ENCODE peak calls at places on chromosomes 11 and 22, in four cellular contexts. One of them, this sample, is unnamed.
A peak's percentile ranks its signal among the peaks of the same experiment; 100 is the strongest.

GRCh38 chr11:46947399-46948077 is 11.0 kb downstream of the CSTPP1 start:
- DNase-seq in WTC11: no peak
- DNase-seq in K562: no peak
- DNase-seq in HepG2: no peak
- DNase-seq in this sample: no peak

GRCh38 chr11:62443390-62444201 is 24.8 kb downstream of the SCGB1A1 start:
- DNase-seq in WTC11: no peak
- DNase-seq in K562: no peak
- DNase-seq in HepG2: no peak
- DNase-seq in this sample: no peak

GRCh38 chr11:808427-809286 is 1.1 kb upstream of the RPLP2 start:
- DNase-seq in WTC11: no peak
- DNase-seq in K562: no peak
- DNase-seq in HepG2: peak; percentile 71
- DNase-seq in this sample: peak; percentile 83

GRCh38 chr11:28911829-28912228 is 803.6 kb downstream of the METTL15 start:
- DNase-seq in WTC11: no peak
- DNase-seq in K562: no peak
- DNase-seq in HepG2: no peak
- DNase-seq in this sample: no peak

GRCh38 chr11:60954421-60954820 is 2.4 kb upstream of the SLC15A3 start:
- DNase-seq in WTC11: no peak
- DNase-seq in K562: no peak
- DNase-seq in HepG2: no peak
- DNase-seq in this sample: no peak

GRCh38 chr11:66467034-66467659 is 442 bp downstream of the PELI3 start:
- DNase-seq in WTC11: peak; percentile 57
- DNase-seq in K562: no peak
- DNase-seq in HepG2: no peak
- DNase-seq in this sample: peak; percentile 73

GRCh38 chr11:61654397-61654829 is 25.8 kb upstream of the DAGLA start:
- DNase-seq in WTC11: no peak
- DNase-seq in K562: no peak
- DNase-seq in HepG2: no peak
- DNase-seq in this sample: no peak

GRCh38 chr11:119774180-119774763 is 45.3 kb upstream of the NECTIN1 start:
- DNase-seq in WTC11: peak; percentile 64
- DNase-seq in K562: no peak
- DNase-seq in HepG2: peak; percentile 16
- DNase-seq in this sample: no peak

GRCh38 chr22:49211176-49211575 is 616.5 kb downstream of the BRD1 start:
- DNase-seq in WTC11: no peak
- DNase-seq in K562: no peak
- DNase-seq in HepG2: no peak
- DNase-seq in this sample: no peak

GRCh38 chr22:39234867-39235687 is 9.7 kb downstream of the PDGFB start:
- DNase-seq in WTC11: no peak
- DNase-seq in K562: no peak
- DNase-seq in HepG2: no peak
- DNase-seq in this sample: no peak

GRCh38 chr11:73760066-73760679 is 701 bp downstream of the RAB6A start:
- DNase-seq in WTC11: peak; percentile 46
- DNase-seq in K562: peak; percentile 66
- DNase-seq in HepG2: no peak
- DNase-seq in this sample: peak; percentile 59

GRCh38 chr11:56307836-56308235 is 7.1 kb upstream of the OR8K3 start:
- DNase-seq in WTC11: no peak
- DNase-seq in K562: no peak
- DNase-seq in HepG2: no peak
- DNase-seq in this sample: no peak

GRCh38 chr22:34966980-34967379 is 99.0 kb upstream of the ISX start:
- DNase-seq in WTC11: no peak
- DNase-seq in K562: no peak
- DNase-seq in HepG2: no peak
- DNase-seq in this sample: peak; percentile 1

GRCh38 chr11:78535920-78536319 is 38.7 kb downstream of the NARS2 start:
- DNase-seq in WTC11: no peak
- DNase-seq in K562: no peak
- DNase-seq in HepG2: no peak
- DNase-seq in this sample: no peak

GRCh38 chr11:61141601-61142028 is 19.6 kb downstream of the VPS37C start:
- DNase-seq in WTC11: no peak
- DNase-seq in K562: peak; percentile 65
- DNase-seq in HepG2: no peak
- DNase-seq in this sample: no peak

GRCh38 chr22:39535302-39535805 is 2.8 kb upstream of the RPS19BP1 start:
- DNase-seq in WTC11: peak; percentile 41
- DNase-seq in K562: no peak
- DNase-seq in HepG2: no peak
- DNase-seq in this sample: no peak

GRCh38 chr11:6297831-6298230 is 22.5 kb downstream of the CAVIN3 start:
- DNase-seq in WTC11: no peak
- DNase-seq in K562: no peak
- DNase-seq in HepG2: no peak
- DNase-seq in this sample: no peak

GRCh38 chr11:9399466-9399865 is 15.0 kb downstream of the IPO7 start:
- DNase-seq in WTC11: no peak
- DNase-seq in K562: no peak
- DNase-seq in HepG2: no peak
- DNase-seq in this sample: no peak

GRCh38 chr22:29733362-29734322 is 13.8 kb downstream of the CABP7 start:
- DNase-seq in WTC11: no peak
- DNase-seq in K562: no peak
- DNase-seq in HepG2: no peak
- DNase-seq in this sample: no peak

GRCh38 chr11:24496728-24497396 is at the start of gene LUZP2:
- DNase-seq in WTC11: peak; percentile 65
- DNase-seq in K562: no peak
- DNase-seq in HepG2: no peak
- DNase-seq in this sample: no peak

GRCh38 chr11:116232364-116232801 is 540.4 kb downstream of the BUD13 start:
- DNase-seq in WTC11: no peak
- DNase-seq in K562: no peak
- DNase-seq in HepG2: no peak
- DNase-seq in this sample: no peak

GRCh38 chr22:40368016-40368415 is 2.4 kb upstream of the SGSM3 start:
- DNase-seq in WTC11: no peak
- DNase-seq in K562: no peak
- DNase-seq in HepG2: no peak
- DNase-seq in this sample: no peak

GRCh38 chr22:29815580-29815979 is 22.5 kb downstream of the ASCC2 start:
- DNase-seq in WTC11: no peak
- DNase-seq in K562: no peak
- DNase-seq in HepG2: no peak
- DNase-seq in this sample: no peak

GRCh38 chr11:8333431-8334401 is 70.0 kb upstream of the LMO1 start:
- DNase-seq in WTC11: no peak
- DNase-seq in K562: no peak
- DNase-seq in HepG2: no peak
- DNase-seq in this sample: peak; percentile 23

GRCh38 chr11:79437274-79437980 is 3.4 kb downstream of the TENM4 start:
- DNase-seq in WTC11: peak; percentile 85
- DNase-seq in K562: no peak
- DNase-seq in HepG2: no peak
- DNase-seq in this sample: no peak

GRCh38 chr11:72278911-72279310 is 34.9 kb upstream of the PHOX2A start:
- DNase-seq in WTC11: no peak
- DNase-seq in K562: no peak
- DNase-seq in HepG2: no peak
- DNase-seq in this sample: no peak

GRCh38 chr22:35274154-35274871 is 17.0 kb downstream of the HMGXB4 start:
- DNase-seq in WTC11: no peak
- DNase-seq in K562: no peak
- DNase-seq in HepG2: no peak
- DNase-seq in this sample: no peak

GRCh38 chr22:19641254-19641982 is 72.9 kb upstream of the SEPTIN5 start:
- DNase-seq in WTC11: peak; percentile 85
- DNase-seq in K562: peak; percentile 92
- DNase-seq in HepG2: no peak
- DNase-seq in this sample: peak; percentile 36
- TF ChIP-seq HMGXB4 in WTC11: no peak
- TF ChIP-seq HMGXB4 in K562: no peak
- TF ChIP-seq HMGXB4 in HepG2: no peak
- TF ChIP-seq HMGXB4 in this sample: no peak

DNA sequence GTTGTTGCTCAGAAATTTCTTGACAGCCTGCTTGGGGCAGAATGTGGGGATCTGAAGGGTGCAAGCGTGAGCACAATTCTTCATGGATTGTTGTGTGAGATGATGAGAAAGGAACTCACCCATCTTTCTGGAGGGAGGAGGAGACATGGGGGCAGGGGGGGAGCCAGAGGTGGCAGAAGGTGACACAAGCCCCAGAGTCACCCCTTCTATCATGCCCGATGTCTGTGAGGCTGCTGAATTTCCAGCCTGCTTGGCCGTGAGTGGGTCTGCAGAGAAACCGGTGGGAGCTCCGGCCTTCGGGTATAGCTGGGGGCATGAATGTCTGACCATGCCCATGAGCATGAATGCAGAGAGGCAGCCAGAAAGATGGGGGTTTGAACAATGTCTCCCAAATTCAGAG is 870.7 kb downstream of the TBC1D22A start:
- DNase-seq in WTC11: no peak
- DNase-seq in K562: no peak
- DNase-seq in HepG2: no peak
- DNase-seq in this sample: no peak
- TF ChIP-seq JUN in WTC11: no peak
- TF ChIP-seq JUN in K562: no peak
- TF ChIP-seq JUN in HepG2: no peak
- TF ChIP-seq JUN in this sample: no peak

GRCh38 chr11:65115361-65116082 is 2.0 kb downstream of the ZNHIT2 start:
- DNase-seq in WTC11: no peak
- DNase-seq in K562: no peak
- DNase-seq in HepG2: no peak
- DNase-seq in this sample: no peak
- TF ChIP-seq HMGXB4 in WTC11: no peak
- TF ChIP-seq HMGXB4 in K562: no peak
- TF ChIP-seq HMGXB4 in HepG2: no peak
- TF ChIP-seq HMGXB4 in this sample: no peak

GRCh38 chr11:96328395-96329010 is 14.5 kb downstream of the MAML2 start:
- DNase-seq in WTC11: no peak
- DNase-seq in K562: peak; percentile 52
- DNase-seq in HepG2: no peak
- DNase-seq in this sample: no peak

GRCh38 chr11:96323643-96323985 is 19.4 kb downstream of the MAML2 start:
- DNase-seq in WTC11: no peak
- DNase-seq in K562: no peak
- DNase-seq in HepG2: no peak
- DNase-seq in this sample: no peak

GRCh38 chr11:96326954-96327353 is 16.0 kb downstream of the MAML2 start:
- DNase-seq in WTC11: no peak
- DNase-seq in K562: no peak
- DNase-seq in HepG2: no peak
- DNase-seq in this sample: no peak

GRCh38 chr11:96322775-96323642 is 20.0 kb downstream of the MAML2 start:
- DNase-seq in WTC11: no peak
- DNase-seq in K562: peak; percentile 40
- DNase-seq in HepG2: no peak
- DNase-seq in this sample: no peak

GRCh38 chr11:96324912-96325311 is 18.1 kb downstream of the MAML2 start:
- DNase-seq in WTC11: no peak
- DNase-seq in K562: no peak
- DNase-seq in HepG2: no peak
- DNase-seq in this sample: no peak
- TF ChIP-seq JUN in WTC11: no peak
- TF ChIP-seq JUN in K562: no peak
- TF ChIP-seq JUN in HepG2: no peak
- TF ChIP-seq JUN in this sample: no peak

GRCh38 chr11:69715446-69715845 is 11.6 kb upstream of the FGF19 start:
- DNase-seq in WTC11: no peak
- DNase-seq in K562: no peak
- DNase-seq in HepG2: no peak
- DNase-seq in this sample: no peak

GRCh38 chr11:69716099-69716498 is 12.3 kb upstream of the FGF19 start:
- DNase-seq in WTC11: no peak
- DNase-seq in K562: no peak
- DNase-seq in HepG2: no peak
- DNase-seq in this sample: no peak

GRCh38 chr11:69716891-69717747 is 13.3 kb upstream of the FGF19 start:
- DNase-seq in WTC11: no peak
- DNase-seq in K562: no peak
- DNase-seq in HepG2: no peak
- DNase-seq in this sample: no peak

GRCh38 chr11:69718912-69719311 is 15.1 kb upstream of the FGF19 start:
- DNase-seq in WTC11: no peak
- DNase-seq in K562: no peak
- DNase-seq in HepG2: no peak
- DNase-seq in this sample: no peak

GRCh38 chr11:69718147-69718546 is 14.3 kb upstream of the FGF19 start:
- DNase-seq in WTC11: peak; percentile 85
- DNase-seq in K562: peak; percentile 75
- DNase-seq in HepG2: peak; percentile 30
- DNase-seq in this sample: peak; percentile 60
- TF ChIP-seq HMGXB4 in WTC11: no peak
- TF ChIP-seq HMGXB4 in K562: no peak
- TF ChIP-seq HMGXB4 in HepG2: no peak
- TF ChIP-seq HMGXB4 in this sample: no peak

GRCh38 chr11:117281159-117281558 is 10.0 kb upstream of the BACE1-AS start:
- DNase-seq in WTC11: no peak
- DNase-seq in K562: no peak
- DNase-seq in HepG2: no peak
- DNase-seq in this sample: peak; percentile 11
- TF ChIP-seq JUN in WTC11: no peak
- TF ChIP-seq JUN in K562: no peak
- TF ChIP-seq JUN in HepG2: no peak
- TF ChIP-seq JUN in this sample: no peak

DNA sequence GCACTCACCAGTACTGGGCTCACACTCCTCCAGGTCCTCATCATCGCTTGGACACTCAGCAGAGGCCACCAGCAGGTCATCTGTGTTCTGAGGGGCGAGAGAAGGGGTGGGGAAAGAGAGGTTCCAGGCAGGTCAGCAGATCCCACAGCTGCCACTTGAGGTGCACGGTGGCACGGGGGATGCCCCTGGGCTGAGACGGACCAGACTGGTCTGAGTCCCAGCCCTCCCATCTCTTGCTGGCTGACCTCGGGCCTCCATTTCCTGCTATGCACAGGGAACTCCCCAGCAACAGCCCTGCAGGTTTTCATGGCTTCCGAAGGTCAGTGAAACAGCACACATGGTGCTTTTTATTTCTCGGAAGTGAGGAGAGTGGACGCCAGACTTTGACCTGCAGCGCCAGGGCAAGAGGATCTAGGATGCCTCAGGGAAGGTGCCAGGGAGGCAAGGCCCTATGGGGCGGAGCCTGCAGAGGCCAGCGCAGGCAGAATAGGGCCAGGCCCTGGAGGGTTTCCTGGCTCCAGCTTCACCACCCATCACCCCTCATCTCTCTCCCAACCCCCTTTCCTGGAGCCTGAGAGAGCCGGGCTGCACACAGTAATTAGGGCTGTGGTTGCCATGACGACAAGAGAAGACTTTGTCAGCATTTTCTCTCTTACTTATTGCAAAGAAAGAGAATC is 29.4 kb downstream of the SLC22A12 start:
- DNase-seq in WTC11: no peak
- DNase-seq in K562: no peak
- DNase-seq in HepG2: peak; percentile 9
- DNase-seq in this sample: no peak
- TF ChIP-seq HMGXB4 in WTC11: no peak
- TF ChIP-seq HMGXB4 in K562: no peak
- TF ChIP-seq HMGXB4 in HepG2: no peak
- TF ChIP-seq HMGXB4 in this sample: no peak

This sample was measured in A549.